ENCODE peak calls at places on chromosomes 13 and 19, in seven cellular contexts. One of them, this sample, is unnamed.

GRCh38 chr13:39324806-39325311 is 278.1 kb downstream of the LHFPL6 start:
- DNase-seq in ascending aorta: no peak
- DNase-seq in pancreas: no peak
- DNase-seq in tibial nerve: no peak
- DNase-seq in AG10803: no peak
- DNase-seq in ovary: no peak
- DNase-seq in cardiac muscle cell: no peak
- DNase-seq in this sample: no peak

GRCh38 chr13:112475889-112476288 is 99.7 kb downstream of the SPACA7 start:
- DNase-seq in AG10803: no peak
- DNase-seq in cardiac muscle cell: no peak
- DNase-seq in ovary: no peak
- DNase-seq in tibial nerve: no peak
- DNase-seq in pancreas: no peak
- DNase-seq in ascending aorta: no peak
- DNase-seq in this sample: no peak

GRCh38 chr13:36778083-36778671 is 40.8 kb upstream of the RFXAP start:
- DNase-seq in AG10803: peak
- DNase-seq in ovary: no peak
- DNase-seq in cardiac muscle cell: no peak
- DNase-seq in tibial nerve: no peak
- DNase-seq in pancreas: no peak
- DNase-seq in ascending aorta: no peak
- DNase-seq in this sample: no peak

GRCh38 chr13:106232680-106233079 is 302.8 kb downstream of the EFNB2 start:
- DNase-seq in cardiac muscle cell: peak
- DNase-seq in ovary: no peak
- DNase-seq in tibial nerve: no peak
- DNase-seq in pancreas: no peak
- DNase-seq in ascending aorta: no peak
- DNase-seq in AG10803: no peak
- DNase-seq in this sample: peak

GRCh38 chr13:59483441-59484116 is 680.1 kb downstream of the DIAPH3 start:
- DNase-seq in cardiac muscle cell: peak
- DNase-seq in ascending aorta: no peak
- DNase-seq in tibial nerve: no peak
- DNase-seq in ovary: no peak
- DNase-seq in AG10803: peak
- DNase-seq in pancreas: peak
- DNase-seq in this sample: no peak

GRCh38 chr19:15841875-15842569 is 26.6 kb upstream of the OR10H1 start:
- DNase-seq in ovary: no peak
- DNase-seq in cardiac muscle cell: no peak
- DNase-seq in ascending aorta: no peak
- DNase-seq in pancreas: no peak
- DNase-seq in tibial nerve: no peak
- DNase-seq in AG10803: no peak
- DNase-seq in this sample: no peak

GRCh38 chr13:40306817-40307216 is 359.6 kb downstream of the FOXO1 start:
- DNase-seq in ovary: no peak
- DNase-seq in tibial nerve: no peak
- DNase-seq in pancreas: no peak
- DNase-seq in ascending aorta: no peak
- DNase-seq in cardiac muscle cell: no peak
- DNase-seq in AG10803: no peak
- DNase-seq in this sample: no peak

GRCh38 chr19:16205205-16206045 is 7.7 kb downstream of the AP1M1 start:
- DNase-seq in AG10803: no peak
- DNase-seq in ascending aorta: no peak
- DNase-seq in cardiac muscle cell: no peak
- DNase-seq in pancreas: no peak
- DNase-seq in tibial nerve: no peak
- DNase-seq in ovary: no peak
- DNase-seq in this sample: no peak

GRCh38 chr19:5191091-5191490 is 149.5 kb downstream of the PTPRS start:
- DNase-seq in cardiac muscle cell: no peak
- DNase-seq in AG10803: peak
- DNase-seq in pancreas: no peak
- DNase-seq in tibial nerve: no peak
- DNase-seq in ovary: no peak
- DNase-seq in ascending aorta: no peak
- DNase-seq in this sample: no peak

GRCh38 chr19:5443723-5444122 is 11.5 kb upstream of the ZNRF4 start:
- DNase-seq in ovary: no peak
- DNase-seq in ascending aorta: no peak
- DNase-seq in tibial nerve: no peak
- DNase-seq in cardiac muscle cell: no peak
- DNase-seq in pancreas: no peak
- DNase-seq in AG10803: no peak
- DNase-seq in this sample: no peak

GRCh38 chr13:96963786-96964475 is 30.3 kb downstream of the OXGR1 start:
- DNase-seq in ovary: no peak
- DNase-seq in AG10803: no peak
- DNase-seq in pancreas: no peak
- DNase-seq in tibial nerve: no peak
- DNase-seq in ascending aorta: no peak
- DNase-seq in cardiac muscle cell: no peak
- DNase-seq in this sample: peak

GRCh38 chr13:113448885-113449692 is 4.2 kb downstream of the ADPRHL1 start:
- DNase-seq in AG10803: peak
- DNase-seq in ascending aorta: no peak
- DNase-seq in pancreas: peak
- DNase-seq in tibial nerve: no peak
- DNase-seq in cardiac muscle cell: no peak
- DNase-seq in ovary: peak
- DNase-seq in this sample: peak

GRCh38 chr13:80783926-80784325 is 443.0 kb upstream of the SPRY2 start:
- DNase-seq in ovary: no peak
- DNase-seq in pancreas: no peak
- DNase-seq in cardiac muscle cell: no peak
- DNase-seq in tibial nerve: no peak
- DNase-seq in AG10803: no peak
- DNase-seq in ascending aorta: no peak
- DNase-seq in this sample: no peak

GRCh38 chr13:109121826-109122225 is 492.4 kb downstream of the MYO16 start:
- DNase-seq in pancreas: no peak
- DNase-seq in AG10803: no peak
- DNase-seq in ascending aorta: no peak
- DNase-seq in cardiac muscle cell: no peak
- DNase-seq in tibial nerve: no peak
- DNase-seq in ovary: no peak
- DNase-seq in this sample: no peak

GRCh38 chr19:46745521-46746280 is at the start of gene FKRP:
- DNase-seq in AG10803: no peak
- DNase-seq in pancreas: no peak
- DNase-seq in ascending aorta: no peak
- DNase-seq in cardiac muscle cell: peak
- DNase-seq in tibial nerve: no peak
- DNase-seq in ovary: peak
- DNase-seq in this sample: no peak

GRCh38 chr19:45457776-45458175 is 10.0 kb upstream of the FOSB start:
- DNase-seq in ovary: no peak
- DNase-seq in AG10803: no peak
- DNase-seq in tibial nerve: no peak
- DNase-seq in cardiac muscle cell: no peak
- DNase-seq in ascending aorta: no peak
- DNase-seq in pancreas: no peak
- DNase-seq in this sample: no peak

GRCh38 chr19:45451181-45451849 is 16.5 kb upstream of the FOSB start:
- DNase-seq in ovary: no peak
- DNase-seq in ascending aorta: no peak
- DNase-seq in AG10803: peak
- DNase-seq in cardiac muscle cell: no peak
- DNase-seq in pancreas: no peak
- DNase-seq in tibial nerve: no peak
- DNase-seq in this sample: no peak

GRCh38 chr19:45456500-45456815 is 11.3 kb upstream of the FOSB start:
- DNase-seq in ovary: no peak
- DNase-seq in tibial nerve: no peak
- DNase-seq in ascending aorta: no peak
- DNase-seq in AG10803: no peak
- DNase-seq in pancreas: no peak
- DNase-seq in cardiac muscle cell: no peak
- DNase-seq in this sample: no peak

GRCh38 chr19:45451850-45452387 is 15.9 kb upstream of the FOSB start:
- DNase-seq in ascending aorta: no peak
- DNase-seq in ovary: no peak
- DNase-seq in cardiac muscle cell: no peak
- DNase-seq in tibial nerve: no peak
- DNase-seq in pancreas: no peak
- DNase-seq in AG10803: no peak
- DNase-seq in this sample: no peak

DNA sequence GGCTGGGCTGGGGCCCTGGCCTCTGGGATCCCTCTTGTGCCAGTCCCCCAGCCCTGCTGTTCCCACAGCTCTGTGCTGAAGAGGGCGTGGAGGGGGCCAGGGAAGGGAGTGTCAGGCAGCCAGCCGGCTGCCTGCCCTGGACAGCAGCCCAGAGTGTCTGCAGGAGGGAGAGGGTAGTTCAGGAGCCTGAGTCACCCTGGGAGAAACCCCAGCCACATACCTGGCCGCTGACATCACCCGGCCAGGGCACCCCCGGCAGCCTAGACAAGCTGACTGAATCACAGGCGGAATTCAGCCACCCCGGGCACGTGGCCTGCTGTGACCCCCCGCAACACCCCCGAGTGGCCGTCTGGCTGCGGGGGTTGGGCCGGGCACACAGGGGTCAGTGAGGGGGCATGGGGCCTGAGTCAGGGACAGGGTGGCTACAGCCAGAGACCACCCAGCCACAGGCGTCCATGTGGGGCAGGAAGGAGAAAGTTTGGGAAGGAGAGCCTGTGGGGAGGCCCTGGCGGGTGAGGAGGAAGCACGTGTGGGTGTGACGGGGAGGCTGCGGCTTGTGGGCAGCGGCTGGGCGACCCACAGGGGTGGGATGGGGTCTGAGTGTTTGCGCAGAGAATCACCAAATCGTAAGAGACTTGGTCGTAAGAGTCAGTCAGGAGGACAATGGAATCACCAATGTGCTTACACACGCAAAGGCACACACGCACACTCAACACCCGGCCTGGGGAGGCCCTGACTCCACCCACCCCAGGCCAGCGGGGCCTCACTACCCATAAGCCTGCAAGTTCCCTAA is 11.9 kb upstream of the FOSB start:
- DNase-seq in tibial nerve: peak
- DNase-seq in ovary: peak
- DNase-seq in ascending aorta: peak
- DNase-seq in cardiac muscle cell: peak
- DNase-seq in pancreas: peak
- DNase-seq in AG10803: peak
- DNase-seq in this sample: no peak
- TF ChIP-seq CTCF in tibial nerve: no peak
- TF ChIP-seq CTCF in ovary: peak
- TF ChIP-seq CTCF in ascending aorta: no peak
- TF ChIP-seq CTCF in cardiac muscle cell: no peak
- TF ChIP-seq CTCF in pancreas: no peak
- TF ChIP-seq CTCF in AG10803: no peak
- TF ChIP-seq CTCF in this sample: no peak

GRCh38 chr19:2042485-2043268 is 8.4 kb downstream of the MKNK2 start:
- DNase-seq in AG10803: no peak
- DNase-seq in tibial nerve: no peak
- DNase-seq in cardiac muscle cell: no peak
- DNase-seq in ovary: peak
- DNase-seq in ascending aorta: no peak
- DNase-seq in pancreas: peak
- DNase-seq in this sample: no peak
- H3K4me3 ChIP-seq in AG10803: no peak
- H3K4me3 ChIP-seq in tibial nerve: no peak
- H3K4me3 ChIP-seq in cardiac muscle cell: peak
- H3K4me3 ChIP-seq in ovary: peak
- H3K4me3 ChIP-seq in ascending aorta: peak
- H3K4me3 ChIP-seq in pancreas: no peak
- H3K4me3 ChIP-seq in this sample: peak

GRCh38 chr19:55098716-55099556 is 18.5 kb downstream of the PPP1R12C start:
- DNase-seq in tibial nerve: no peak
- DNase-seq in ascending aorta: no peak
- DNase-seq in pancreas: no peak
- DNase-seq in cardiac muscle cell: no peak
- DNase-seq in AG10803: no peak
- DNase-seq in ovary: no peak
- DNase-seq in this sample: no peak
- TF ChIP-seq CTCF in tibial nerve: no peak
- TF ChIP-seq CTCF in ascending aorta: no peak
- TF ChIP-seq CTCF in pancreas: no peak
- TF ChIP-seq CTCF in cardiac muscle cell: no peak
- TF ChIP-seq CTCF in AG10803: no peak
- TF ChIP-seq CTCF in ovary: no peak
- TF ChIP-seq CTCF in this sample: no peak

GRCh38 chr13:25097426-25097825 is 1.5 kb downstream of the PABPC3 start:
- DNase-seq in cardiac muscle cell: no peak
- DNase-seq in AG10803: no peak
- DNase-seq in tibial nerve: no peak
- DNase-seq in ascending aorta: no peak
- DNase-seq in ovary: no peak
- DNase-seq in pancreas: no peak
- DNase-seq in this sample: no peak

DNA sequence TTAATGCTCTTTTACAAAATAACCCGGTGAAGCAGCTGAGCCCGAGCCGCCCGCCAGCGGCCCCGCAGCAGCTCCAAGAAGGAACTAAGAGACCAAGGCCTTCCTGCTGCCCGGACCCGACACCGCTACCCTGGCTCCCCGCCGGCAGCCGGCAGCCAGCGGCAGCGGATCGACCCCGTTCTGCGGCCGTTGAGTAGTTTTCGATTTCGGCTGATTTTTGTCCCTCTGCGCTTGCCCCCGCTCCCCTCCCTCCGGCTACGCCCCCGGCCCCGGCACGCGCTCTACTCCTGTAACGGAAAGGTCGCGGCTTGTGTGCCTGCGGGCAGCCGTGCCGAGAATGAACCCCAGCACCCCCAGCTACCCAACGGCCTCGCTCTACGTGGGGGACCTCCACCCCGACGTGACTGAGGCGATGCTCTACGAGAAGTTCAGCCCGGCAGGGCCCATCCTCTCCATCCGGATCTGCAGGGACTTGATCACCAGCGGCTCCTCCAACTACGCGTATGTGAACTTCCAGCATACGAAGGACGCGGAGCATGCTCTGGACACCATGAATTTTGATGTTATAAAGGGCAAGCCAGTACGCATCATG is at the start of gene PABPC3:
- DNase-seq in ascending aorta: no peak
- DNase-seq in ovary: no peak
- DNase-seq in tibial nerve: no peak
- DNase-seq in AG10803: peak
- DNase-seq in cardiac muscle cell: no peak
- DNase-seq in pancreas: no peak
- DNase-seq in this sample: no peak
- H3K4me3 ChIP-seq in ascending aorta: peak
- H3K4me3 ChIP-seq in ovary: no peak
- H3K4me3 ChIP-seq in tibial nerve: no peak
- H3K4me3 ChIP-seq in AG10803: peak
- H3K4me3 ChIP-seq in cardiac muscle cell: no peak
- H3K4me3 ChIP-seq in pancreas: no peak
- H3K4me3 ChIP-seq in this sample: no peak